ENCODE peak calls at places on chromosomes 11 and 22, in ten cellular contexts. M, Y, F, Z, P, X, B, A, C and R are unnamed samples.

GRCh38 chr11:2237457-2238238 is 32.7 kb downstream of the ASCL2 start:
- DNase-seq in M (no peak), Y (no peak), F (no peak), Z (no peak), P (no peak), X (no peak), B (no peak), A (no peak), C (no peak), R (no peak)

GRCh38 chr11:104028476-104028875 is 8.0 kb upstream of the DDI1 start:
- DNase-seq in M (no peak), Y (no peak), F (no peak), Z (no peak), P (peak; percentile 59), X (no peak), B (no peak), A (no peak), C (peak; percentile 82), R (no peak)

GRCh38 chr22:17847360-17848078 is 73.2 kb upstream of the BID start:
- DNase-seq in M (peak; percentile 70), Y (no peak), F (no peak), Z (no peak), P (peak; percentile 34), X (no peak), B (no peak), A (no peak), C (no peak), R (no peak)

GRCh38 chr22:45316796-45317526 is 7.2 kb downstream of the FAM118A start:
- DNase-seq in M (no peak), Y (no peak), F (no peak), Z (no peak), P (no peak), X (no peak), B (no peak), A (no peak), C (no peak), R (no peak)

GRCh38 chr11:120141144-120142071 is 3.5 kb upstream of the TRIM29 start:
- DNase-seq in M (no peak), Y (peak; percentile 10), F (no peak), Z (peak; percentile 58), P (no peak), X (peak; percentile 6), B (no peak), A (no peak), C (no peak), R (no peak)

GRCh38 chr11:13745165-13745564 is 76.7 kb downstream of the FAR1 start:
- DNase-seq in M (no peak), Y (no peak), F (no peak), Z (no peak), P (no peak), X (no peak), B (no peak), A (no peak), C (no peak), R (no peak)

GRCh38 chr11:57568330-57568766 is 876 bp upstream of the UBE2L6 start:
- DNase-seq in M (no peak), Y (no peak), F (peak; percentile 92), Z (peak; percentile 89), P (peak; percentile 51), X (no peak), B (no peak), A (peak; percentile 88), C (peak; percentile 82), R (no peak)

GRCh38 chr22:31923166-31923565 is 21.2 kb upstream of the YWHAH start:
- DNase-seq in M (no peak), Y (no peak), F (no peak), Z (peak; percentile 74), P (no peak), X (no peak), B (no peak), A (no peak), C (peak; percentile 29), R (no peak)

GRCh38 chr11:127136438-127136837 is 135.9 kb upstream of the KIRREL3 start:
- DNase-seq in M (no peak), Y (no peak), F (no peak), Z (no peak), P (no peak), X (no peak), B (no peak), A (no peak), C (no peak), R (no peak)
- TF ChIP-seq CTCF in M (no peak), Y (no peak), F (no peak), Z (no peak), P (no peak), X (no peak), B (no peak), A (no peak), C (no peak), R (no peak)

DNA sequence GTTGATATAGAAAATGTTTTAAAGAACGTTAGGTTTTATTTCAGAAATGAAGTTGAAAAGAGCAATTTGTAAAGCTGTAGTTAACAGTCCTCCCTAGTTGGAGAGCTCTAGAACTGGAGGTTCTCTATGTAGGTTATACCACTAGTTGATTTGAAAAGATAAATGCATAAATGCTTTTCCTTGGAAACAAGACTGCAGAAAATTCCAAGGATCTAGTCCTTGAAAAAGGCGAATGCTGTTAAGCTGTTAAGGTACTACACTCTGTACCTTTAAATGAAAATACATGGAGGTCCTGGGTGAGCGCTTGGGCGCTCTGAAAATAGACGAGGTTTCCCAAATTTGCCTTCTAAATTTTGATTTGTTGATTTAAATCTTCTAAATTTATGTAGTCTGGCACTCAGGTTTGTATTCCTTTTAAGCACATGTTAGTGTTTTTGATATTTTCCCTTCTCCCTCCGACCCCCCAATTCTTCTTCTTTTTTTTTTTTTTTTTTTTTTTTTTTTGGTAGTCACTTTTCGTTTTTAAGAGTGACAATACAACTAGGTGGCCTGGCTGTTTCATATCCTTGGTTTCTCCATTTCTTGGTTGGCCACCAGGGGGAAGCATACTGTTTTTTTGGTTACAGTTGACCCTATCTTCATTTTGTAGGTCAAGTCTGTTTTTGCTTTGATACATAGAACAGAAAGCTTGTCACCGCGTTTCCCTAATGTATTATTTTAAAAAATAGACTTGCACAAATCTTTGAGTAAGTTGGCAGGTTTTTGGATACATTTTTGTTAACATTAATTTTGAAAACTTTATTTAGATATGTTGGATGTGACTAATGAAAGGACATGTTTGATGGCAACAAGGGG is 2.7 kb downstream of the NCR3LG1 start:
- DNase-seq in M (no peak), Y (no peak), F (peak; percentile 42), Z (peak; percentile 66), P (peak; percentile 55), X (peak; percentile 70), B (peak; percentile 77), A (peak; percentile 83), C (peak; percentile 83), R (peak; percentile 34)
- TF ChIP-seq CTCF in M (peak; percentile 50), Y (peak; percentile 71), F (peak; percentile 78), Z (peak; percentile 52), P (peak; percentile 74), X (peak; percentile 50), B (peak; percentile 76), A (peak; percentile 31), C (peak; percentile 71), R (peak; percentile 73)

DNA sequence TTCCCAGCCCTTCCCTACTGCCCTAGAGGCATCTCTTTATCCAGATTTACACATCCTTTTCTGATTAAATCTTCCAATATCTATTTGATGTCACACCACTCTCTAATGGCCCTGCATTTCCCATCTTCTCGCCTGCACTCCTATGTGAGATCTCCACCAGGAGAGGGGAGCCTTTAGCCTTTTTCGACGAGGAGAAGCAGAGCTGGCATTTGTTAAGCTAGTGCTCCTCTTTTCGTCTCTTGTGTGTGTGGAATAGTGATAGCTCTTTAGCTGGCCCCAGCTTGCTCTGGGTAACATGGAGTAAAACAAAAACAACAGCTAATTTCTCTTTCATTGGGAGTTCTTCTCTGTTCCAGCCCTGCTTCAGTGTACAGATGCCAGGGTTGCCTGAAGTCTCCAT is 536.5 kb downstream of the NTM start:
- DNase-seq in M (no peak), Y (no peak), F (no peak), Z (no peak), P (no peak), X (no peak), B (no peak), A (no peak), C (peak; percentile 16), R (no peak)
- TF ChIP-seq CTCF in M (no peak), Y (no peak), F (no peak), Z (no peak), P (peak; percentile 13), X (no peak), B (no peak), A (no peak), C (no peak), R (no peak)

GRCh38 chr11:35304393-35304790 is 115.0 kb downstream of the SLC1A2 start:
- DNase-seq in M (no peak), Y (no peak), F (no peak), Z (no peak), P (peak; percentile 74), X (peak; percentile 30), B (no peak), A (peak; percentile 13), C (peak; percentile 57), R (no peak)

GRCh38 chr11:35303596-35304392 is 115.6 kb downstream of the SLC1A2 start:
- DNase-seq in M (no peak), Y (peak; percentile 61), F (no peak), Z (peak; percentile 86), P (peak; percentile 59), X (no peak), B (no peak), A (no peak), C (peak; percentile 95), R (no peak)

GRCh38 chr11:35307221-35307621 is 112.1 kb downstream of the SLC1A2 start:
- DNase-seq in M (no peak), Y (no peak), F (no peak), Z (no peak), P (no peak), X (no peak), B (no peak), A (no peak), C (no peak), R (no peak)

GRCh38 chr11:35304900-35305299 is 114.5 kb downstream of the SLC1A2 start:
- DNase-seq in M (no peak), Y (no peak), F (no peak), Z (no peak), P (peak; percentile 60), X (no peak), B (no peak), A (no peak), C (no peak), R (no peak)

DNA sequence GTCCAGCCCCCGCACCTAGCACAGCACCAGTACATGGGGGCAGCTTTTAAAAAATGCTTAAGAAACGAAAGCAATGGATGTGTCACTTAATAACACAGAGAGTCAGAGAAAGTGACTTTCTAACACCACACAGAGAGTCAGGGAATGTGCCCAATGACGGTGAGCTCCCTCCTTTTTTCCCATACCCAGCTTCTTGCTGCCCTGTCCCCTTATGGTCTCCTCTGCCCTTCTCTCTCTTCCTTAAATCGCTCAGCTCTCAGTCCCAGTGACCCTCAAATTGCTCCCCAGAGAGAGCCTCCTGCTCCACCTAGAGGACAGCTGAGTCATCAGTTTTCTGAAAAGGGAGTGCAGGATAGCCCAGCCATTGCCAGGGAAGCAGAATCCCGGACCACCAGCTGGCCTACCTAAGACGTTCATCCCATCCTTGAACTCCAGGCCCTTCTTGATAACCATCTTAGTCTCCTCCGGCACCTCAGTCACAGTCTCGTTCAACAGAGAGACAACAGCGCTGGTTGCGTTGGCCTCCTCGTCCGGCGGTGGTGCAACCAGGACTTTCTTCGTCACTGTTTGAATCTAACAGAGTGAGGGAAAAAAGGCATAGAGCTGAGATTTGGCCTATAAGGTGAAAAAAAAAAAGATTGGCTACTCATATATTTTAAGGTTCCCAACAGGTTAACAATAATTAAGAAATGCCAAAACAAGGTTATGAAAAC is 113.5 kb downstream of the SLC1A2 start:
- DNase-seq in M (no peak), Y (no peak), F (no peak), Z (no peak), P (peak; percentile 48), X (peak; percentile 43), B (peak; percentile 57), A (peak; percentile 66), C (peak; percentile 74), R (no peak)
- TF ChIP-seq CTCF in M (peak; percentile 70), Y (peak; percentile 36), F (peak; percentile 20), Z (peak; percentile 25), P (peak; percentile 75), X (peak; percentile 50), B (peak; percentile 32), A (peak; percentile 58), C (peak; percentile 72), R (peak; percentile 59)